ENCODE peak calls at places on chromosomes 4 and X, in ten cellular contexts. W, E, B, O, C, N, F, H, U and K are unnamed samples. For H3K4me1, the result is how much of the 10 kb centered on the place peaks cover.

GRCh38 chr4:104491396-104491821 is 3.3 kb downstream of the CXXC4 start:
- DNase-seq in U (peak), N (peak), F (peak), E (no peak), C (peak), O (peak), H (peak), W (peak), B (peak), K (no peak)

GRCh38 chr4:142567620-142568451 is 278.3 kb downstream of the INPP4B start:
- DNase-seq in E (no peak), B (no peak), H (no peak), W (peak), U (no peak), C (peak), O (peak), F (no peak), N (no peak), K (no peak)

GRCh38 chr4:31023724-31024123 is 303.6 kb downstream of the PCDH7 start:
- DNase-seq in F (no peak), U (no peak), W (no peak), O (no peak), H (no peak), E (no peak), N (no peak), B (no peak), C (no peak), K (no peak)

GRCh38 chr4:186078977-186079697 is 10.2 kb downstream of the TLR3 start:
- DNase-seq in F (peak), N (no peak), O (peak), W (no peak), B (no peak), H (no peak), E (no peak), U (no peak), C (no peak), K (no peak)

GRCh38 chr4:138967313-138967712 is 48.3 kb upstream of the NOCT start:
- DNase-seq in O (no peak), U (no peak), E (no peak), H (no peak), B (no peak), N (no peak), W (no peak), F (no peak), C (no peak), K (no peak)

GRCh38 chr4:87406462-87406861 is 15.5 kb upstream of the HSD17B11 start:
- DNase-seq in W (no peak), H (no peak), C (no peak), N (no peak), U (no peak), O (no peak), E (no peak), F (no peak), B (no peak), K (no peak)

GRCh38 chr4:80197601-80198444 is 520 bp downstream of the PRDM8 start:
- DNase-seq in O (peak), C (no peak), N (no peak), W (peak), H (no peak), B (peak), E (no peak), F (peak), U (no peak), K (no peak)

GRCh38 chr4:48025005-48025404 is 8.4 kb downstream of the NIPAL1 start:
- DNase-seq in H (no peak), F (no peak), C (no peak), N (no peak), B (no peak), E (no peak), W (peak), U (no peak), O (no peak), K (no peak)

GRCh38 chr4:158914178-158914577 is 145.4 kb downstream of the FNIP2 start:
- DNase-seq in F (no peak), N (no peak), B (no peak), U (no peak), E (no peak), O (no peak), H (no peak), C (no peak), W (peak), K (no peak)

GRCh38 chr4:57265831-57266582 is 155.8 kb upstream of the IGFBP7 start:
- DNase-seq in E (no peak), H (no peak), B (peak), F (peak), O (peak), U (peak), N (no peak), W (peak), C (no peak), K (no peak)

GRCh38 chr4:107988763-107989035 is 990 bp upstream of the HADH start:
- DNase-seq in E (no peak), F (no peak), H (no peak), N (no peak), O (peak), W (no peak), U (no peak), B (no peak), C (peak), K (no peak)

GRCh38 chrX:45758319-45758718 is 557.6 kb upstream of the DIPK2B start:
- DNase-seq in W (peak), U (no peak), F (no peak), N (peak), E (no peak), B (no peak), H (no peak), O (no peak), C (no peak), K (no peak)

GRCh38 chr4:25773358-25773757 is 89.4 kb downstream of the SEL1L3 start:
- DNase-seq in F (no peak), W (no peak), E (no peak), H (no peak), O (no peak), C (no peak), N (no peak), B (no peak), U (no peak), K (no peak)

GRCh38 chrX:38803286-38803608 is 2.0 kb downstream of the MID1IP1 start:
- DNase-seq in E (no peak), W (no peak), F (no peak), C (no peak), B (no peak), O (no peak), N (no peak), H (no peak), U (no peak), K (no peak)

GRCh38 chrX:73683236-73683859 is 120.4 kb downstream of the CHIC1 start:
- DNase-seq in W (peak), O (no peak), C (no peak), F (no peak), N (no peak), U (no peak), E (no peak), H (no peak), B (no peak), K (no peak)

GRCh38 chrX:132909643-132910042 is 48.8 kb downstream of the HS6ST2 start:
- DNase-seq in H (no peak), C (no peak), N (no peak), O (no peak), B (no peak), F (no peak), E (no peak), W (peak), U (no peak), K (no peak)

GRCh38 chr4:102809190-102809589 is 18.2 kb downstream of the UBE2D3 start:
- DNase-seq in B (no peak), F (no peak), O (no peak), W (peak), U (no peak), C (no peak), E (no peak), H (no peak), N (no peak), K (no peak)

GRCh38 chr4:102809691-102810090 is 17.7 kb downstream of the UBE2D3 start:
- DNase-seq in C (no peak), N (no peak), B (no peak), H (no peak), O (no peak), W (peak), E (no peak), U (no peak), F (no peak), K (no peak)

GRCh38 chr4:102807345-102807744 is 20.0 kb downstream of the UBE2D3 start:
- DNase-seq in H (no peak), F (no peak), U (no peak), C (no peak), W (no peak), E (no peak), B (no peak), N (no peak), O (no peak), K (no peak)

DNA sequence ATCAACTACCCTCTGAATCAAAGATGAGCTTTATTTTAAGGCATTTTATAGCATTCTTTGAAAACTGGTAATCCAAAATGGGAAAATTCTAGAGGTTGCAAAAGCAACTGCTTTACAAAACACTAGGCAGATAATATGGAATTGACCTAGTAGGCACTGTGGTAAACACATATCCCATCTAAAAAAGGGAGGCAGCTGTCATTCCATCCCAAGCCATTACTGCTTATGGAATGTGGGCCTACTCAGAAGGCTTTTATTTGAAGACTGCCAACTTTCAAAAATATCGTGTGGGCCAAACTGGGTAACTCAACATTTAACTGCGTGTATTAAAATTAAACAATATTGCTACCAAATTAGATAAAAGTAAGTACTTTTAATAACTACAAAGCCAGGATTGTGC is 19.3 kb downstream of the UBE2D3 start:
- DNase-seq in H (no peak), B (no peak), W (no peak), N (no peak), O (no peak), U (no peak), C (no peak), F (no peak), E (no peak), K (no peak)
- H3K4me1 ChIP-seq in H (half or more), B (under half), W (under half), N (half or more), O (under half), U (half or more), C (under half), F (under half), E (under half), K (under half)

GRCh38 chr4:84915396-84915780 is 51.1 kb downstream of the WDFY3 start:
- DNase-seq in C (no peak), H (no peak), E (no peak), N (no peak), B (no peak), F (no peak), O (no peak), U (no peak), W (no peak), K (no peak)

GRCh38 chr4:84917869-84918600 is 48.5 kb downstream of the WDFY3 start:
- DNase-seq in F (no peak), W (peak), N (no peak), U (no peak), B (no peak), H (no peak), O (no peak), E (no peak), C (no peak), K (no peak)

GRCh38 chr4:84914686-84915395 is 51.6 kb downstream of the WDFY3 start:
- DNase-seq in C (no peak), E (no peak), B (no peak), F (no peak), W (no peak), U (no peak), N (no peak), O (no peak), H (no peak), K (no peak)

GRCh38 chr4:84917087-84917821 is 49.2 kb downstream of the WDFY3 start:
- DNase-seq in O (no peak), C (no peak), N (no peak), F (no peak), E (no peak), H (peak), U (no peak), B (no peak), W (peak), K (no peak)

DNA sequence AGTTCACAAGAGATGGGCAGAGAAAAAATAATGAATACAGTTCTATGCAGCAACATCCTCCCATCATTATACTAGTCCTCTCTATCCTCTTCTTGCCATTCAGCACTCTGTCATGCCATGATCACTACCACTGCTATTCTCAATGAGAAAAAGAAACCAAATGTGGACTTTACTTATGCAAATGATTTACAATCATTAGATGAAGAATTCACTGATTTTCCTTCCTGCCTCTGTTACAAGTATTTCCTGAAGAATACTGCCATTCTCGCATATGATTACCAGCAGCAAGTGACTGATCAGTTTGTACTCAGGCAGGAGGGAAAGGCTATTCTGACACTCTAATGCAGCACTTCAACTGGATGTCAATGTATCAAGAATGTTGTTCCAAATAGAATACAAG is 50.3 kb downstream of the WDFY3 start:
- DNase-seq in N (no peak), W (no peak), U (no peak), O (peak), C (no peak), B (no peak), F (no peak), H (no peak), E (no peak), K (no peak)
- H3K27ac ChIP-seq in N (no peak), W (no peak), U (no peak), O (peak), C (no peak), B (no peak), F (no peak), H (no peak), E (no peak), K (no peak)

GRCh38 chr4:110553197-110553596 is 69.7 kb downstream of the PITX2 start:
- DNase-seq in E (no peak), C (no peak), B (no peak), F (no peak), N (no peak), W (no peak), O (no peak), H (no peak), U (no peak), K (no peak)
- H3K4me1 ChIP-seq in E (under half), C (under half), B (under half), F (under half), N (under half), W (under half), O (under half), H (under half), U (under half), K (under half)

GRCh38 chr4:173919196-173919595 is 364.3 kb downstream of the FBXO8 start:
- DNase-seq in H (no peak), N (no peak), U (no peak), E (no peak), O (no peak), B (no peak), W (no peak), C (no peak), F (no peak), K (no peak)
- H3K27ac ChIP-seq in H (no peak), N (no peak), U (no peak), E (peak), O (no peak), B (no peak), W (no peak), C (no peak), F (no peak), K (no peak)

GRCh38 chr4:54095110-54095800 is 4.7 kb upstream of the GSX2 start:
- DNase-seq in O (peak), F (no peak), H (no peak), W (no peak), C (no peak), U (no peak), N (no peak), E (no peak), B (no peak), K (no peak)
- H3K4me1 ChIP-seq in O (half or more), F (under half), H (under half), W (under half), C (under half), U (under half), N (under half), E (under half), B (under half), K (under half)

GRCh38 chr4:182897601-182898478 is 19.3 kb downstream of the DCTD start:
- DNase-seq in E (no peak), W (no peak), U (no peak), O (no peak), B (peak), F (no peak), C (no peak), H (no peak), N (no peak), K (no peak)
- H3K27ac ChIP-seq in E (no peak), W (no peak), U (no peak), O (peak), B (peak), F (no peak), C (no peak), H (peak), N (no peak), K (no peak)

GRCh38 chr4:76206222-76206942 is 7.2 kb downstream of the SCARB2 start:
- DNase-seq in F (no peak), H (peak), B (no peak), N (no peak), W (peak), O (no peak), E (no peak), C (peak), U (no peak), K (no peak)
- H3K4me1 ChIP-seq in F (under half), H (half or more), B (half or more), N (under half), W (half or more), O (under half), E (half or more), C (under half), U (half or more), K (half or more)

GRCh38 chr4:88804234-88804633 is 106.6 kb upstream of the NAP1L5 start:
- DNase-seq in B (no peak), U (no peak), C (no peak), F (no peak), E (no peak), N (no peak), O (no peak), H (no peak), W (no peak), K (no peak)

GRCh38 chr4:88803600-88804096 is 106.0 kb upstream of the NAP1L5 start:
- DNase-seq in N (no peak), U (peak), E (peak), B (no peak), H (no peak), F (no peak), O (no peak), C (peak), W (peak), K (no peak)

GRCh38 chr4:88799900-88800299 is 102.3 kb upstream of the NAP1L5 start:
- DNase-seq in W (no peak), F (no peak), E (no peak), B (no peak), C (no peak), U (no peak), N (no peak), H (no peak), O (no peak), K (no peak)

GRCh38 chr4:88802585-88803285 is 105.1 kb upstream of the NAP1L5 start:
- DNase-seq in O (no peak), N (no peak), E (no peak), B (no peak), W (peak), C (no peak), U (no peak), H (no peak), F (no peak), K (no peak)

GRCh38 chr4:88802138-88802537 is 104.5 kb upstream of the NAP1L5 start:
- DNase-seq in E (no peak), O (no peak), H (no peak), U (no peak), N (no peak), F (no peak), B (no peak), C (no peak), W (no peak), K (no peak)
- H3K27ac ChIP-seq in E (peak), O (no peak), H (no peak), U (no peak), N (no peak), F (no peak), B (no peak), C (no peak), W (no peak), K (no peak)